ENCODE peak calls at places on chromosomes 11 and 22, in six cellular contexts. A is mesenchymal stem cell, H is H9, L is H1, S is neuronal stem cell, Z is mesendoderm. T is an unnamed sample.
A peak's percentile ranks its signal among the peaks of the same experiment; 100 is the strongest.

GRCh38 chr11:5556596-5557188 is 8.4 kb upstream of the OR52H1 start:
- DNase-seq in A (no peak), H (no peak), L (no peak), S (no peak), Z (no peak), T (no peak)

GRCh38 chr22:44888491-44888941 is 121.3 kb downstream of the PHF21B start:
- DNase-seq in A (no peak), H (peak; percentile 82), L (peak; percentile 13), S (no peak), Z (peak; percentile 47), T (no peak)

GRCh38 chr22:46041642-46042041 is 64.7 kb upstream of the WNT7B start:
- DNase-seq in A (no peak), H (no peak), L (no peak), S (no peak), Z (no peak), T (no peak)

GRCh38 chr11:70174846-70175764 is 28.0 kb upstream of the FADD start:
- DNase-seq in A (no peak), H (peak; percentile 43), L (no peak), S (peak; percentile 24), Z (no peak), T (no peak)

GRCh38 chr11:95592455-95592854 is 197.1 kb downstream of the FAM76B start:
- DNase-seq in A (peak; percentile 20), H (peak; percentile 37), L (no peak), S (no peak), Z (peak; percentile 50), T (peak; percentile 23)

GRCh38 chr22:32444068-32444467 is 20.2 kb downstream of the BPIFC start:
- DNase-seq in A (no peak), H (peak; percentile 33), L (no peak), S (peak; percentile 8), Z (peak; percentile 43), T (no peak)

GRCh38 chr11:12539570-12539969 is 134.7 kb upstream of the TEAD1 start:
- DNase-seq in A (peak; percentile 94), H (no peak), L (no peak), S (no peak), Z (no peak), T (peak; percentile 99)

GRCh38 chr11:61814242-61814957 is 2.4 kb downstream of the FADS1 start:
- DNase-seq in A (no peak), H (peak; percentile 76), L (no peak), S (no peak), Z (peak; percentile 82), T (no peak)

GRCh38 chr22:17665884-17666283 is 27.3 kb downstream of the BCL2L13 start:
- DNase-seq in A (no peak), H (no peak), L (no peak), S (no peak), Z (no peak), T (peak; percentile 25)

GRCh38 chr11:122758974-122759373 is 79.3 kb upstream of the CRTAM start:
- DNase-seq in A (no peak), H (no peak), L (no peak), S (no peak), Z (no peak), T (peak; percentile 18)

GRCh38 chr11:3627291-3627690 is 14.5 kb downstream of the ART5 start:
- DNase-seq in A (peak; percentile 81), H (no peak), L (no peak), S (no peak), Z (peak; percentile 35), T (peak; percentile 81)

GRCh38 chr11:69509381-69509780 is 27.9 kb downstream of the LINC01488 start:
- DNase-seq in A (no peak), H (no peak), L (no peak), S (no peak), Z (no peak), T (no peak)

GRCh38 chr11:12693485-12694181 is 19.4 kb downstream of the TEAD1 start:
- DNase-seq in A (peak; percentile 99), H (no peak), L (no peak), S (no peak), Z (peak; percentile 54), T (peak; percentile 99)

GRCh38 chr11:58958500-58958899 is 19.2 kb downstream of the GLYATL1 start:
- DNase-seq in A (no peak), H (peak; percentile 42), L (peak; percentile 1), S (no peak), Z (peak; percentile 63), T (no peak)

GRCh38 chr11:35947437-35947836 is 3.6 kb downstream of the LDLRAD3 start:
- DNase-seq in A (no peak), H (no peak), L (no peak), S (no peak), Z (no peak), T (no peak)

GRCh38 chr11:69883292-69884255 is 64.4 kb upstream of the FGF3 start:
- DNase-seq in A (no peak), H (no peak), L (no peak), S (no peak), Z (no peak), T (no peak)

GRCh38 chr11:14070866-14071265 is 108.3 kb downstream of the SPON1 start:
- DNase-seq in A (no peak), H (no peak), L (no peak), S (no peak), Z (no peak), T (no peak)

GRCh38 chr22:26428515-26429457 is at the start of gene ASPHD2:
- DNase-seq in A (peak; percentile 76), H (peak; percentile 84), L (peak; percentile 9), S (peak; percentile 70), Z (peak; percentile 68), T (peak; percentile 51)

GRCh38 chr22:32545801-32546200 is 71.2 kb downstream of the FBXO7 start:
- DNase-seq in A (peak; percentile 70), H (no peak), L (no peak), S (no peak), Z (no peak), T (peak; percentile 45)

GRCh38 chr11:67344264-67344663 is 9.1 kb downstream of the POLD4 start:
- DNase-seq in A (no peak), H (no peak), L (no peak), S (no peak), Z (no peak), T (no peak)

GRCh38 chr11:95076416-95076815 is 9.7 kb downstream of the SRSF8 start:
- DNase-seq in A (peak; percentile 53), H (no peak), L (no peak), S (no peak), Z (no peak), T (peak; percentile 75)

GRCh38 chr22:29503811-29504372 is 23.9 kb downstream of the NEFH start:
- DNase-seq in A (peak; percentile 82), H (no peak), L (no peak), S (no peak), Z (no peak), T (peak; percentile 79)

GRCh38 chr11:34640050-34640971 is 19.4 kb downstream of the EHF start:
- DNase-seq in A (peak; percentile 28), H (peak; percentile 34), L (no peak), S (no peak), Z (peak; percentile 56), T (no peak)

GRCh38 chr11:120561286-120561685 is 49.7 kb downstream of the GRIK4 start:
- DNase-seq in A (no peak), H (no peak), L (no peak), S (no peak), Z (no peak), T (no peak)

GRCh38 chr22:32042924-32043323 is at the start of gene SLC5A1:
- DNase-seq in A (no peak), H (peak; percentile 33), L (no peak), S (no peak), Z (no peak), T (no peak)

GRCh38 chr11:26149585-26149984 is 182.3 kb upstream of the ANO3 start:
- DNase-seq in A (no peak), H (no peak), L (no peak), S (no peak), Z (no peak), T (no peak)
- H2BK15ac ChIP-seq in A (no peak overlapping the region), H (no peak overlapping the region), L (no peak overlapping the region), S (no peak overlapping the region), Z (no peak overlapping the region), T (no peak overlapping the region)

GRCh38 chr11:65562020-65562419 is 3.9 kb upstream of the LTBP3 start:
- DNase-seq in A (no peak), H (no peak), L (no peak), S (no peak), Z (no peak), T (no peak)

GRCh38 chr11:65562788-65563187 is 4.6 kb upstream of the LTBP3 start:
- DNase-seq in A (no peak), H (no peak), L (no peak), S (no peak), Z (no peak), T (no peak)

GRCh38 chr11:65569164-65569972 is 909 bp upstream of the ZNRD2 start:
- DNase-seq in A (no peak), H (no peak), L (no peak), S (no peak), Z (no peak), T (no peak)

GRCh38 chr11:65563606-65564005 is 5.4 kb upstream of the LTBP3 start:
- DNase-seq in A (no peak), H (no peak), L (no peak), S (no peak), Z (no peak), T (peak; percentile 35)

DNA sequence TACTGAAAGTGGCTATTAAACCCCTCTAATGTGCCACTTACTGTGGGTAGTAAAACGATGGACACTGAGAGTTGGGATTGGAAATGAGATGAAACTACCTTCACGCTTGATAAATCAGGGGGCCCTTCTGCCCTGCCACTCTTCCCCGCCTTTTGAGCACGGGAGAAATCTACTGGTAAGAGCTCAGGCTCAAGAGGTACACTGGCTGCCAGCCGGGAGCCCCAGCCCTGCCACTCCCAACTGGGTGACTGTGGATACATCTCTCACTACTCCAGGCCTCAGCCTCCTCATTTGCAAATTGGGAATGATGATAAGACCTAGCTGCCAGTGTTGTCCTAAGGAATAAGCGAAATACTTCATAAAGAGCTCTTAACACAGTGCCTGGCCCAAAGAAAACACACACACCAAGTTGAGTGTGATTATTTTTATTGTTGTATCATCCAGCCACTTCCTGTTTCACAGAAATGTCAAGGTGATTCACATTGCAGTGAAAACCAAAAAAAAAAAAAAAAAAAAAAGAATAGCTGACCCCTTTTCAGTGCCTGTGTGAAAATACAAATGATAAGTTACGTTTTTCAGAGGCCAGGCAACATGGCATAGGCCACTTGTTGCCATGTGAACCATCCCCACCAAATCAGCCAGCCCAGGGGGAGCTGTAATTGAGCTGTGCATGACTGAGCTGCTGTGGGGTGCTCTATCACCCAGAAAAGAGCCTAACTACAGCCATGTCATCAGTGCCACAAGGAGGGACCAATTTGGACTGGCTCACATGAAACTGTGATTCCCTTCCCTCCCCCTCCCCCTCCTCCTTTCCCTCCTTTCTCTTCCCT is 4.4 kb upstream of the ZNRD2 start:
- DNase-seq in A (no peak), H (no peak), L (no peak), S (no peak), Z (no peak), T (peak; percentile 35)
- H2BK15ac ChIP-seq in A (no peak overlapping the region), H (no peak overlapping the region), L (no peak overlapping the region), S (no peak overlapping the region), Z (no peak overlapping the region), T (no peak overlapping the region)

GRCh38 chr11:133931449-133932060 is 25.2 kb downstream of the IGSF9B start:
- DNase-seq in A (no peak), H (no peak), L (no peak), S (no peak), Z (no peak), T (no peak)
- H2BK15ac ChIP-seq in A (no peak overlapping the region), H (no peak overlapping the region), L (no peak overlapping the region), S (no peak overlapping the region), Z (no peak overlapping the region), T (no peak overlapping the region)

DNA sequence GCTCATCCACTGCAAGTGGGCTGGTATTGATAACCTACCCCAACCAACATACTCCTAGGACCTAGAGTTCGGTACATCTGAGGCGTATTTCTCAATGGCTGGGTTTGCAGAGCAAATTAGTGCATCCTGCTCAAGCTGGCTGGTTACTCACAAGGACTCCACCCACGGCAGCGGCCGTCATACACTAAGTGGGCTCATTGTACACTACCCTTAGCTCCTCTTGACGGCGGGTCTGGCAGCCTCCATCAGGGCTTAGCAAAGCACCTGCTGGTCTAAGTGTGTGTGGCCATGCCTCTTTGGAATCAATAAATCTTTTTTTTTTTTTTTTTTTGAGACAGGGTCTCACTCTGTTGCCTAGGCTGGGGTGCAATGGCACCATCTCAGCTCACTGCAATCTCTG is 20.2 kb upstream of the KCNJ11 start:
- DNase-seq in A (no peak), H (no peak), L (no peak), S (no peak), Z (no peak), T (no peak)
- H2BK15ac ChIP-seq in A (no peak overlapping the region), H (no peak overlapping the region), L (no peak overlapping the region), S (no peak overlapping the region), Z (no peak overlapping the region), T (no peak overlapping the region)

T was measured in IMR-90.